ENCODE peak calls at places on chromosomes 4 and X, in seven cellular contexts. U is cardiac muscle cell; Y is left ventricle myocardium inferior; M is PC-9; H is CD8-positive, alpha-beta T cell; I is neural progenitor cell; B is heart left ventricle. X is an unnamed sample.

GRCh38 chr4:5037553-5038551 is 13.4 kb upstream of the STK32B start:
- DNase-seq in U (no peak), Y (no peak), M (peak; percentile 91), H (no peak), I (no peak), B (no peak), X (no peak)

GRCh38 chr4:108596389-108596788 is 24.0 kb upstream of the RPL34 start:
- DNase-seq in U (no peak), Y (no peak), M (no peak), H (no peak), I (no peak), B (no peak), X (no peak)

GRCh38 chrX:8201896-8202331 is 30.8 kb upstream of the VCX2 start:
- DNase-seq in U (no peak), Y (peak; percentile 17), M (no peak), H (no peak), I (peak; percentile 2), B (no peak), X (peak; percentile 9)

GRCh38 chrX:20263474-20263873 is 3.2 kb downstream of the RPS6KA3 start:
- DNase-seq in U (no peak), Y (no peak), M (peak; percentile 47), H (no peak), I (no peak), B (no peak), X (no peak)

GRCh38 chr4:33837043-33837442 is 2407.3 kb downstream of the ARAP2 start:
- DNase-seq in U (no peak), Y (no peak), M (peak; percentile 48), H (no peak), I (no peak), B (no peak), X (no peak)

GRCh38 chr4:152118819-152119553 is 358.2 kb upstream of the GATB start:
- DNase-seq in U (no peak), Y (no peak), M (no peak), H (no peak), I (peak; percentile 57), B (no peak), X (no peak)

GRCh38 chrX:39857780-39858179 is 240.0 kb downstream of the BCOR start:
- DNase-seq in U (no peak), Y (no peak), M (no peak), H (no peak), I (no peak), B (no peak), X (no peak)

GRCh38 chrX:21943460-21944135 is 3.1 kb downstream of the SMS start:
- DNase-seq in U (no peak), Y (no peak), M (peak; percentile 43), H (no peak), I (no peak), B (no peak), X (no peak)

GRCh38 chr4:22412013-22412412 is 103.9 kb downstream of the ADGRA3 start:
- DNase-seq in U (no peak), Y (no peak), M (no peak), H (no peak), I (no peak), B (no peak), X (no peak)

GRCh38 chr4:57303012-57303751 is 193.0 kb upstream of the IGFBP7 start:
- DNase-seq in U (peak; percentile 23), Y (no peak), M (no peak), H (no peak), I (no peak), B (no peak), X (no peak)

GRCh38 chr4:3044812-3045499 is 29.4 kb downstream of the HTT-AS start:
- DNase-seq in U (no peak), Y (no peak), M (no peak), H (no peak), I (no peak), B (no peak), X (no peak)

GRCh38 chr4:117957570-117957969 is 76.7 kb upstream of the NDST3 start:
- DNase-seq in U (no peak), Y (no peak), M (no peak), H (no peak), I (no peak), B (no peak), X (no peak)

GRCh38 chr4:54015421-54016065 is 48.9 kb downstream of the CHIC2 start:
- DNase-seq in U (peak; percentile 28), Y (no peak), M (no peak), H (no peak), I (peak; percentile 36), B (no peak), X (no peak)

GRCh38 chrX:153342762-153343558 is 9.0 kb downstream of the ZNF275 start:
- DNase-seq in U (no peak), Y (no peak), M (no peak), H (no peak), I (no peak), B (no peak), X (no peak)

GRCh38 chrX:134537179-134537945 is 77.4 kb downstream of the HPRT1 start:
- DNase-seq in U (no peak), Y (no peak), M (peak; percentile 89), H (no peak), I (no peak), B (no peak), X (no peak)

GRCh38 chr4:84099591-84099990 is 399.5 kb downstream of the NKX6-1 start:
- DNase-seq in U (no peak), Y (no peak), M (no peak), H (no peak), I (no peak), B (no peak), X (no peak)

GRCh38 chr4:108072300-108072699 is 82.6 kb downstream of the HADH start:
- DNase-seq in U (no peak), Y (no peak), M (no peak), H (peak; percentile 37), I (no peak), B (no peak), X (no peak)

GRCh38 chr4:77358315-77358928 is 201.4 kb downstream of the CCNG2 start:
- DNase-seq in U (peak; percentile 64), Y (no peak), M (no peak), H (no peak), I (peak; percentile 68), B (no peak), X (no peak)

GRCh38 chr4:24800273-24800880 is 5.0 kb downstream of the SOD3 start:
- DNase-seq in U (no peak), Y (peak; percentile 31), M (no peak), H (no peak), I (peak; percentile 55), B (peak; percentile 71), X (peak; percentile 20)

GRCh38 chrX:47958943-47959342 is 44.8 kb downstream of the ZNF182 start:
- DNase-seq in U (peak; percentile 11), Y (no peak), M (no peak), H (no peak), I (no peak), B (no peak), X (no peak)

GRCh38 chr4:37812713-37813112 is 13.8 kb upstream of the PGM2 start:
- DNase-seq in U (no peak), Y (no peak), M (peak; percentile 46), H (no peak), I (no peak), B (no peak), X (no peak)

GRCh38 chr4:155541716-155542115 is 124.9 kb upstream of the GUCY1A1 start:
- DNase-seq in U (no peak), Y (no peak), M (no peak), H (no peak), I (no peak), B (no peak), X (no peak)

GRCh38 chrX:27132851-27133250 is 330.3 kb downstream of the PPP4R3C start:
- DNase-seq in U (no peak), Y (no peak), M (no peak), H (no peak), I (no peak), B (no peak), X (no peak)

GRCh38 chr4:48380583-48381167 is 39.3 kb downstream of the SLAIN2 start:
- DNase-seq in U (no peak), Y (no peak), M (no peak), H (no peak), I (no peak), B (no peak), X (no peak)

GRCh38 chr4:171378323-171378722 is 434.9 kb upstream of the GALNTL6 start:
- DNase-seq in U (no peak), Y (no peak), M (no peak), H (no peak), I (no peak), B (no peak), X (no peak)

GRCh38 chr4:184376923-184377322 is 97.4 kb downstream of the IRF2 start:
- DNase-seq in U (no peak), Y (no peak), M (no peak), H (no peak), I (no peak), B (no peak), X (no peak)
- H3K9me3 ChIP-seq in U (no peaks in the 10 kb centered on the region), Y (no peaks in the 10 kb centered on the region), M (no peaks in the 10 kb centered on the region), H (no peaks in the 10 kb centered on the region), I (no peaks in the 10 kb centered on the region), B (no peaks in the 10 kb centered on the region), X (no peaks in the 10 kb centered on the region)

DNA sequence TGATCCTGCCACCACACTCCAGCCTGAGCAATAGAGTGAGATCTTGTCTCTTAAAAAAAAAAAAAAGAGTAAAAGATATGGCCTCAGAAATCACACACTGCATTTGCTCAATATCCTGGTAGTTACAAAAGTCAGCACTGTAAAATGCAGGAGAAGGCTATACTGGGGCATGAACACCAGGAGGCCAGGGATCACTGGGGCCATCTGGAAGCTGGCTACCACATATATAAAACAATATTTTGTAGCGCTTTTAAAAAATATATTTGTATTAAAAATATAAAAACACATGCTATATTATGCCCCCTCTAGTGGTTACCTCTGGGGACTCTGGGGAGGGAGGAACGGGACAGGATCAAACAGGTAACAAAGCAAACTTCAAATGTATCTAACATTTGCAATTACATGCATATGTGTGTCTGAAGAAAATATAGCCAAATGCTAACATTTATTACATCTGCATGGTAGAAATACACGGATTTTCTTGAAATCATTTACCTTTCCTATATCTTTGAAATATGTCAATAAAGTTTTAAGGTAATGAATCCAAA is 4.0 kb downstream of the C4orf46 start:
- DNase-seq in U (peak; percentile 22), Y (no peak), M (peak; percentile 35), H (no peak), I (no peak), B (no peak), X (no peak)
- TF ChIP-seq CTCF in U (peak; percentile 75), Y (peak; percentile 49), M (peak; percentile 63), H (peak; percentile 67), I (peak; percentile 55), B (peak; percentile 50), X (peak; percentile 54)

DNA sequence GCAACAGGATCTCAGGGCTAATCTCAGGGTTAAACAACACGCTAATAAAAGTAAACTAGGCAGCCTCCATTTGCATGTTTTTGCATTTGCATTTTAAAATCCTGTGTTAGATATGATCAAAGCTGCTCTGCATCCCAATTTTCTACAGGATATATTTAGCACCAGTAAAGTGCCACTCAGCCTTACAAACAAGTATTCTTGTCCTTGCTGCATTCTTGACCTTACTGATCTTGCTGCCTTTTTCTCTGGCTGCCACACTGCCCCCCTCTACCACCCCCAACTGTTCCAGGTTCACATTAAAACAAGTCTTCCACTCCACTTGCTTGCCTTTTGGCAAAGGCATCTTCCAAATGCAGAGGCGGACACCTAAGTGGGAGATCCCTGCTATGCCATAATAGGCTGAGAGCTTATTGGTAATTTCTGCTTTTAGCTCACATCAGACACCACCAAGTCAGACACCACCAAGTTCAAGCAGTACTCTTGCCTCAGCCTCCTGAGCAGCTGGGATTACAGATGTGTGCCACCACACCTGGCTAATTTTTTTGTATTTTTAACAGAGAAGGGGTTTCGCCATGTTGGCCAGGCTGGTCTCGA is 48.1 kb downstream of the GPRIN3 start:
- DNase-seq in U (peak; percentile 58), Y (no peak), M (no peak), H (no peak), I (no peak), B (no peak), X (no peak)
- H3K27ac ChIP-seq in U (peak overlapping the region; percentile 91), Y (peak overlapping the region; percentile 75), M (no peak overlapping the region), H (no peak overlapping the region), I (no peak overlapping the region), B (peak overlapping the region; percentile 52), X (peak overlapping the region; percentile 50)

GRCh38 chr4:110640608-110641007 is 17.7 kb upstream of the PITX2 start:
- DNase-seq in U (no peak), Y (no peak), M (no peak), H (no peak), I (peak; percentile 10), B (no peak), X (no peak)
- H3K9me3 ChIP-seq in U (no peaks in the 10 kb centered on the region), Y (no peaks in the 10 kb centered on the region), M (no peaks in the 10 kb centered on the region), H (no peaks in the 10 kb centered on the region), I (no peaks in the 10 kb centered on the region), B (no peaks in the 10 kb centered on the region), X (no peaks in the 10 kb centered on the region)